ENCODE peak calls at places on chromosomes 13 and 19, in eight cellular contexts. H is CD8-positive, alpha-beta T cell; R is caudate nucleus; W is CD4-positive, alpha-beta memory T cell; V is tibial artery; L is CD4-positive, alpha-beta T cell; G is RWPE1; S is breast epithelium. Y is an unnamed sample.

GRCh38 chr13:108987488-108987887 is 358.1 kb downstream of the MYO16 start:
- DNase-seq in H (no peak), R (no peak), W (no peak), V (no peak), L (no peak), G (no peak), S (no peak), Y (no peak)

GRCh38 chr19:16998635-16999194 is 27.9 kb downstream of the CPAMD8 start:
- DNase-seq in H (no peak), R (no peak), W (no peak), V (no peak), L (no peak), G (no peak), S (no peak), Y (no peak)

GRCh38 chr19:34503546-34504272 is 22.2 kb downstream of the WTIP start:
- DNase-seq in H (no peak), R (no peak), W (no peak), V (peak), L (no peak), G (no peak), S (no peak), Y (no peak)

GRCh38 chr13:25037057-25037813 is 58.7 kb upstream of the PABPC3 start:
- DNase-seq in H (peak), R (peak), W (peak), V (no peak), L (peak), G (peak), S (no peak), Y (peak)

GRCh38 chr19:8611890-8612806 is 1.6 kb upstream of the ADAMTS10 start:
- DNase-seq in H (no peak), R (no peak), W (peak), V (peak), L (no peak), G (no peak), S (no peak), Y (no peak)

GRCh38 chr13:47455581-47455980 is 545.5 kb downstream of the SUCLA2 start:
- DNase-seq in H (no peak), R (no peak), W (no peak), V (no peak), L (no peak), G (no peak), S (no peak), Y (no peak)

GRCh38 chr19:50514346-50515167 is 844 bp upstream of the ASPDH start:
- DNase-seq in H (no peak), R (peak), W (no peak), V (no peak), L (no peak), G (no peak), S (no peak), Y (peak)

GRCh38 chr19:4064551-4065260 is 2.0 kb downstream of the ZBTB7A start:
- DNase-seq in H (no peak), R (no peak), W (peak), V (peak), L (peak), G (no peak), S (no peak), Y (peak)

GRCh38 chr19:11964496-11964857 is 363 bp upstream of the ZNF763 start:
- DNase-seq in H (no peak), R (no peak), W (no peak), V (no peak), L (no peak), G (no peak), S (no peak), Y (no peak)

GRCh38 chr13:112705286-112705685 is 15.4 kb downstream of the ATP11A start:
- DNase-seq in H (no peak), R (no peak), W (no peak), V (no peak), L (no peak), G (no peak), S (no peak), Y (no peak)

GRCh38 chr19:34985249-34986022 is 14.7 kb upstream of the GRAMD1A start:
- DNase-seq in H (no peak), R (peak), W (peak), V (peak), L (no peak), G (no peak), S (peak), Y (no peak)

GRCh38 chr19:36030264-36031148 is 2.2 kb downstream of the CLIP3 start:
- DNase-seq in H (no peak), R (peak), W (no peak), V (no peak), L (no peak), G (no peak), S (no peak), Y (no peak)

GRCh38 chr13:36553501-36553900 is 120.3 kb upstream of the SERTM1 start:
- DNase-seq in H (no peak), R (no peak), W (no peak), V (no peak), L (no peak), G (no peak), S (no peak), Y (no peak)

GRCh38 chr19:53183146-53183545 is 10.0 kb downstream of the ZNF665 start:
- DNase-seq in H (no peak), R (no peak), W (no peak), V (no peak), L (no peak), G (no peak), S (no peak), Y (no peak)

GRCh38 chr13:97853550-97853949 is 99.9 kb upstream of the IPO5 start:
- DNase-seq in H (no peak), R (no peak), W (no peak), V (no peak), L (no peak), G (no peak), S (no peak), Y (no peak)
- H3K27ac ChIP-seq in H (no peak), R (no peak), W (no peak), V (no peak), L (no peak), G (no peak), S (no peak), Y (no peak)

DNA sequence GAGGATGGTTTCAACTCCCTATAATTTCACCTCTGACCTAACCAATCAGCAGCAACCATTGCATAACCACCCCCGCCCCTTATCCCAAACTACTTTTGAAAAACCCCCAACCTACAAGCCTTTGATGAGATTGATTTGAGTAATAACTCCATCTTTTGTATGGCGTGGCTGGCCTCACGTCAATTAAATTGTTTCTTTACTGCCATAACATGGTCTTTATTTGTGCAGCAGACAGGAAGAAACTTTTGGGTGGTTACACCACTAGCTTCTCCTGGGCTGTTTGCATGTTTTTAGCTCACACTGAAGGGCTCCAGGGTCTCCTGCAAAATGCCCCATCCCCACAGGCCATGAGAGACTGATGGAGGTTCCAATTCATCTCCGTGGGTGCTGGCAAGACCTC is 34.0 kb upstream of the PEG3 start:
- DNase-seq in H (no peak), R (no peak), W (no peak), V (no peak), L (no peak), G (no peak), S (no peak), Y (no peak)
- H3K27ac ChIP-seq in H (no peak), R (no peak), W (no peak), V (no peak), L (no peak), G (no peak), S (no peak), Y (no peak)

GRCh38 chr13:113976711-113977684 is 3.1 kb upstream of the C13orf46 start:
- DNase-seq in H (no peak), R (no peak), W (no peak), V (no peak), L (no peak), G (peak), S (no peak), Y (no peak)
- H3K27ac ChIP-seq in H (no peak), R (no peak), W (no peak), V (no peak), L (no peak), G (peak), S (peak), Y (no peak)

DNA sequence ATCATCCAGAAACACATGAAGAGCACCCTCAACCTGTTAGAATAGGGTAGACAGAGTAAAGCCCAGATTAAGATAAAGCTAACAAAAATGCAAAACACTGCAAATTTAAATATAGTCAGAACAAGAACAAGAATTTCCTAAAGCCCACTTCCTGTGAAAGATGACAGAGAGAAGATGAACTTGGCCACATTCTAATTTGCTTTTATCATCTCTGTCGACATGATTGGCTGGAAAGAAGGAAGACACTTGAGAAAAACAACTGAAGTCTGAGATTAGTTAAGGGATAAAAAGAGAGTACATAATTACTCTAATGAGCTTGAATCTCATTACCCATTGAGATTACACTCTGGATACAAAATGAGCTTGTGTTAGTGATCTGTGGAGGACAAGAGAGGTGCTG is 537.6 kb downstream of the KLF5 start:
- DNase-seq in H (no peak), R (no peak), W (no peak), V (no peak), L (no peak), G (no peak), S (no peak), Y (no peak)
- H3K27ac ChIP-seq in H (no peak), R (no peak), W (no peak), V (no peak), L (no peak), G (no peak), S (no peak), Y (no peak)

DNA sequence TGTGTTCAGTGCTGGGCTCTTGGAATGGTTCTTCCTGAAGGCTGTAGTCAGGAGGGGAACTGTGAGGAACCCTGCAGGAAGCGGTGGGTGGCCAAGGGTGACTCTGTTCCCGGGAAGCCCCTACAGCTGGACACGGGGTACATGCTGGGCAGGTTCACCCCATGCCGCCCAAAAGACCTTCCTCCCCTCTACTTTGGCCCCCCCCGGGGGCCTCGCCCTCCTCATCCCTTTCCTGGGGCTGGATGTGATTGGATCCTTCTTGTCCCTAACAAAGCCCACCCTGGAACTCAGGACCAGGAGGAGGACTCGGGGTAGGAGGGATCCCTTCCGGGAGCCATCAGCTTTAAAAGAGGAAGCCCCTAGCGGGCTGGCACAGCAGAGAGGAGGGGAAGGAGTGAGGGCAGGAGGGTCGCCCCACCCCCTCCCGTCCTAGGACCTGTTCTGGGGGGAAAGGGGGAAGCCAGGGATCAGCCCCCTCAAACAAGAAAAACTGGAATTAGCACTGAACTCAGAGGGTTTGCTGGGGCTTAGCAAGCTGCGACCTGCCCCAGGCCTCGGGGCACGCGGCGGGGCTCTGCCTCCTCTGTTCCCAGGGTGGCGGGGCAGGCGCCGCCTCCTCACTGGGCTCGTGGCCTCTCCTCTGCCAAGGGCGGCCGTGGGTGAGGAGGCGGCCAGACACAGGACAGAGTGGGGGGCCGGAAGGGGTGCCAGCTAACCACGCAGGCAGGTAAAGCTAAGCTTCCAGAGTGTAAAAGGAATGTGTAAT is 4.0 kb downstream of the CEBPA start:
- DNase-seq in H (no peak), R (no peak), W (no peak), V (no peak), L (no peak), G (peak), S (peak), Y (no peak)
- H3K27ac ChIP-seq in H (no peak), R (no peak), W (no peak), V (no peak), L (no peak), G (peak), S (peak), Y (peak)